ENCODE peak calls at places on chromosome 3, in four cellular contexts. B is GM23248, N is Panc1, D is foreskin keratinocyte. M is an unnamed sample.

GRCh38 chr3:51968883-51969674 is 1.8 kb upstream of the PCBP4 start:
- DNase-seq in B (no peak), N (no peak), D (no peak), M (no peak)

GRCh38 chr3:36124118-36124796 is 256.0 kb upstream of the STAC start:
- DNase-seq in B (peak; percentile 76), N (peak; percentile 25), D (peak; percentile 39), M (peak; percentile 12)

GRCh38 chr3:19526071-19526470 is 377.8 kb downstream of the KCNH8 start:
- DNase-seq in B (no peak), N (no peak), D (no peak), M (no peak)

GRCh38 chr3:65348596-65348995 is 660.8 kb upstream of the ADAMTS9 start:
- DNase-seq in B (peak; percentile 61), N (no peak), D (no peak), M (peak; percentile 91)

GRCh38 chr3:86774082-86774691 is 216.8 kb downstream of the VGLL3 start:
- DNase-seq in B (peak; percentile 70), N (no peak), D (peak; percentile 23), M (peak; percentile 82)

GRCh38 chr3:33006571-33007286 is 55.3 kb downstream of the CCR4 start:
- DNase-seq in B (no peak), N (no peak), D (no peak), M (no peak)

GRCh38 chr3:127208483-127209100 is 15.7 kb downstream of the PRR23E start:
- DNase-seq in B (peak; percentile 13), N (no peak), D (no peak), M (no peak)

GRCh38 chr3:82814660-82815059 is 1053.2 kb upstream of the GBE1 start:
- DNase-seq in B (no peak), N (no peak), D (no peak), M (no peak)

GRCh38 chr3:182172534-182172933 is 460.8 kb downstream of the SOX2 start:
- DNase-seq in B (no peak), N (no peak), D (peak; percentile 17), M (no peak)

GRCh38 chr3:46544771-46545503 is 21.2 kb downstream of the LRRC2 start:
- DNase-seq in B (no peak), N (no peak), D (peak; percentile 42), M (no peak)

GRCh38 chr3:25768851-25769250 is 14.4 kb downstream of the NGLY1 start:
- DNase-seq in B (no peak), N (no peak), D (no peak), M (no peak)

GRCh38 chr3:156764761-156765160 is 61.4 kb upstream of the LEKR1 start:
- DNase-seq in B (peak; percentile 51), N (no peak), D (peak; percentile 67), M (no peak)

GRCh38 chr3:18345015-18345367 is 80.1 kb downstream of the SATB1 start:
- DNase-seq in B (no peak), N (no peak), D (no peak), M (no peak)

GRCh38 chr3:136624381-136624780 is 127.8 kb downstream of the STAG1 start:
- DNase-seq in B (no peak), N (no peak), D (no peak), M (no peak)

GRCh38 chr3:170414202-170414663 is 4.4 kb upstream of the CLDN11 start:
- DNase-seq in B (peak; percentile 90), N (peak; percentile 68), D (peak; percentile 84), M (peak; percentile 94)

GRCh38 chr3:48750906-48751305 is 33.9 kb upstream of the IP6K2 start:
- DNase-seq in B (no peak), N (no peak), D (no peak), M (no peak)

GRCh38 chr3:12227833-12228232 is 61.0 kb upstream of the PPARG start:
- DNase-seq in B (peak; percentile 89), N (no peak), D (no peak), M (peak; percentile 76)

GRCh38 chr3:30779686-30780287 is 114.7 kb downstream of the GADL1 start:
- DNase-seq in B (peak; percentile 53), N (no peak), D (peak; percentile 35), M (peak; percentile 47)

GRCh38 chr3:186985713-186986364 is 55.5 kb downstream of the ST6GAL1 start:
- DNase-seq in B (no peak), N (no peak), D (no peak), M (no peak)

GRCh38 chr3:161403251-161403650 is 31.9 kb upstream of the SPTSSB start:
- DNase-seq in B (peak; percentile 44), N (no peak), D (no peak), M (peak; percentile 40)

GRCh38 chr3:131361464-131362421 is 19.8 kb upstream of the NUDT16 start:
- DNase-seq in B (peak; percentile 55), N (peak; percentile 67), D (peak; percentile 67), M (peak; percentile 32)

GRCh38 chr3:38102073-38102844 is 34.7 kb downstream of the ACAA1 start:
- DNase-seq in B (no peak), N (no peak), D (peak; percentile 56), M (no peak)

GRCh38 chr3:169058681-169059080 is 604.8 kb downstream of the MECOM start:
- DNase-seq in B (no peak), N (no peak), D (peak; percentile 55), M (no peak)

GRCh38 chr3:142934897-142935269 is 28.6 kb downstream of the PAQR9 start:
- DNase-seq in B (no peak), N (no peak), D (no peak), M (no peak)